ENCODE peak calls at places on chromosomes 7 and 10, in six cellular contexts. J is NCI-H1930, O is foreskin keratinocyte, S is fibroblast of the aortic adventitia, Z is lower lobe of right lung, E is renal cortical epithelial cell. H is an unnamed sample.

GRCh38 chr7:139058963-139059362 is 23.1 kb upstream of the ZC3HAV1L start:
- DNase-seq in J (no peak), O (no peak), S (peak; percentile 80), Z (no peak), E (no peak), H (no peak)

GRCh38 chr7:129768614-129769399 is 157.3 kb downstream of the NRF1 start:
- DNase-seq in J (no peak), O (no peak), S (no peak), Z (no peak), E (no peak), H (no peak)

GRCh38 chr10:125192005-125192404 is 31.6 kb upstream of the CTBP2 start:
- DNase-seq in J (no peak), O (no peak), S (no peak), Z (no peak), E (no peak), H (no peak)

GRCh38 chr10:101843032-101843991 is at the start of gene KCNIP2:
- DNase-seq in J (peak; percentile 51), O (no peak), S (no peak), Z (peak; percentile 57), E (no peak), H (no peak)

GRCh38 chr10:83262434-83262833 is 876.9 kb upstream of the GHITM start:
- DNase-seq in J (no peak), O (no peak), S (no peak), Z (no peak), E (no peak), H (no peak)

GRCh38 chr7:106111671-106112117 is 418 bp downstream of the SYPL1 start:
- DNase-seq in J (peak; percentile 66), O (no peak), S (peak; percentile 72), Z (peak; percentile 84), E (peak; percentile 25), H (no peak)

GRCh38 chr10:101617824-101618568 is 29.9 kb downstream of the DPCD start:
- DNase-seq in J (no peak), O (no peak), S (no peak), Z (no peak), E (no peak), H (no peak)

GRCh38 chr10:63553473-63553872 is 32.3 kb downstream of the REEP3 start:
- DNase-seq in J (no peak), O (no peak), S (no peak), Z (no peak), E (no peak), H (peak; percentile 0)

GRCh38 chr10:11875499-11876281 is 52.5 kb downstream of the PROSER2 start:
- DNase-seq in J (no peak), O (peak; percentile 91), S (peak; percentile 91), Z (peak; percentile 93), E (peak; percentile 97), H (peak; percentile 89)

GRCh38 chr7:30911561-30911969 is at the start of gene AQP1:
- DNase-seq in J (no peak), O (no peak), S (peak; percentile 38), Z (peak; percentile 91), E (peak; percentile 46), H (no peak)

GRCh38 chr10:113026679-113027078 is 76.6 kb downstream of the TCF7L2 start:
- DNase-seq in J (no peak), O (no peak), S (peak; percentile 81), Z (no peak), E (peak; percentile 90), H (no peak)

GRCh38 chr10:11483189-11484148 is 128.0 kb downstream of the USP6NL start:
- DNase-seq in J (no peak), O (no peak), S (no peak), Z (no peak), E (peak; percentile 24), H (no peak)

GRCh38 chr7:108322899-108323298 is 133.3 kb downstream of the NRCAM start:
- DNase-seq in J (no peak), O (no peak), S (no peak), Z (no peak), E (peak; percentile 55), H (no peak)

GRCh38 chr7:155426543-155427410 is 31.2 kb upstream of the EN2 start:
- DNase-seq in J (no peak), O (no peak), S (no peak), Z (peak; percentile 31), E (peak; percentile 3), H (no peak)

GRCh38 chr10:126062132-126063032 is 166.0 kb downstream of the FANK1 start:
- DNase-seq in J (no peak), O (peak; percentile 95), S (peak; percentile 97), Z (peak; percentile 66), E (peak; percentile 98), H (peak; percentile 94)

GRCh38 chr10:127122831-127123230 is 73.6 kb downstream of the INSYN2A start:
- DNase-seq in J (no peak), O (no peak), S (no peak), Z (no peak), E (no peak), H (no peak)

GRCh38 chr10:69324583-69324982 is 46.3 kb downstream of the HK1 start:
- DNase-seq in J (no peak), O (no peak), S (no peak), Z (no peak), E (no peak), H (no peak)